ENCODE peak calls at places on chromosomes 4 and X, in five cellular contexts. One of them, this sample, is unnamed.

GRCh38 chr4:102439835-102440234 is 61.3 kb upstream of the NFKB1 start:
- DNase-seq in T1000: no peak
- DNase-seq in progenitor cell of endocrine pancreas: no peak
- DNase-seq in WTC11: no peak
- DNase-seq in NCI-H1092 treated with DMSO at 0.1 percent for 48 hours: no peak
- DNase-seq in this sample: no peak

GRCh38 chr4:119690871-119691270 is 62.3 kb upstream of the PDE5A start:
- DNase-seq in progenitor cell of endocrine pancreas: no peak
- DNase-seq in NCI-H1092 treated with DMSO at 0.1 percent for 48 hours: no peak
- DNase-seq in WTC11: no peak
- DNase-seq in T1000: no peak
- DNase-seq in this sample: no peak

GRCh38 chrX:147069926-147070325 is 255.4 kb upstream of the CXorf51A start:
- DNase-seq in WTC11: no peak
- DNase-seq in progenitor cell of endocrine pancreas: no peak
- DNase-seq in T1000: no peak
- DNase-seq in NCI-H1092 treated with DMSO at 0.1 percent for 48 hours: no peak
- DNase-seq in this sample: no peak

GRCh38 chr4:30950737-30951136 is 230.6 kb downstream of the PCDH7 start:
- DNase-seq in NCI-H1092 treated with DMSO at 0.1 percent for 48 hours: no peak
- DNase-seq in T1000: peak; percentile 62
- DNase-seq in WTC11: no peak
- DNase-seq in progenitor cell of endocrine pancreas: no peak
- DNase-seq in this sample: no peak

GRCh38 chr4:3320361-3321023 is 27.7 kb downstream of the RGS12 start:
- DNase-seq in T1000: no peak
- DNase-seq in WTC11: no peak
- DNase-seq in progenitor cell of endocrine pancreas: no peak
- DNase-seq in NCI-H1092 treated with DMSO at 0.1 percent for 48 hours: no peak
- DNase-seq in this sample: no peak

GRCh38 chrX:43469391-43470054 is 186.6 kb upstream of the MAOA start:
- DNase-seq in NCI-H1092 treated with DMSO at 0.1 percent for 48 hours: no peak
- DNase-seq in progenitor cell of endocrine pancreas: no peak
- DNase-seq in T1000: no peak
- DNase-seq in WTC11: no peak
- DNase-seq in this sample: no peak

GRCh38 chrX:26871967-26872366 is 591.2 kb downstream of the PPP4R3C start:
- DNase-seq in WTC11: no peak
- DNase-seq in progenitor cell of endocrine pancreas: no peak
- DNase-seq in NCI-H1092 treated with DMSO at 0.1 percent for 48 hours: no peak
- DNase-seq in T1000: no peak
- DNase-seq in this sample: no peak

GRCh38 chr4:77169496-77169895 is 12.5 kb downstream of the CCNG2 start:
- DNase-seq in progenitor cell of endocrine pancreas: no peak
- DNase-seq in WTC11: no peak
- DNase-seq in NCI-H1092 treated with DMSO at 0.1 percent for 48 hours: no peak
- DNase-seq in T1000: no peak
- DNase-seq in this sample: no peak

GRCh38 chr4:128606173-128606572 is 203.3 kb upstream of the JADE1 start:
- DNase-seq in NCI-H1092 treated with DMSO at 0.1 percent for 48 hours: no peak
- DNase-seq in T1000: peak; percentile 9
- DNase-seq in WTC11: no peak
- DNase-seq in progenitor cell of endocrine pancreas: no peak
- DNase-seq in this sample: no peak

GRCh38 chrX:24682739-24683432 is 10.8 kb upstream of the POLA1 start:
- DNase-seq in T1000: no peak
- DNase-seq in WTC11: no peak
- DNase-seq in NCI-H1092 treated with DMSO at 0.1 percent for 48 hours: no peak
- DNase-seq in progenitor cell of endocrine pancreas: no peak
- DNase-seq in this sample: no peak

GRCh38 chr4:7658297-7659204 is 223.8 kb upstream of the PSAPL1 start:
- DNase-seq in WTC11: no peak
- DNase-seq in T1000: peak; percentile 30
- DNase-seq in NCI-H1092 treated with DMSO at 0.1 percent for 48 hours: peak; percentile 50
- DNase-seq in progenitor cell of endocrine pancreas: no peak
- DNase-seq in this sample: no peak

GRCh38 chrX:141443922-141444321 is 140.6 kb downstream of the SPANXA1 start:
- DNase-seq in NCI-H1092 treated with DMSO at 0.1 percent for 48 hours: no peak
- DNase-seq in WTC11: no peak
- DNase-seq in progenitor cell of endocrine pancreas: no peak
- DNase-seq in T1000: no peak
- DNase-seq in this sample: no peak

GRCh38 chr4:6474053-6474568 is 1.7 kb upstream of the PPP2R2C start:
- DNase-seq in progenitor cell of endocrine pancreas: peak; percentile 9
- DNase-seq in T1000: no peak
- DNase-seq in WTC11: peak; percentile 54
- DNase-seq in NCI-H1092 treated with DMSO at 0.1 percent for 48 hours: peak; percentile 3
- DNase-seq in this sample: no peak

GRCh38 chr4:76699911-76700310 is 198.0 kb downstream of the SOWAHB start:
- DNase-seq in progenitor cell of endocrine pancreas: no peak
- DNase-seq in NCI-H1092 treated with DMSO at 0.1 percent for 48 hours: no peak
- DNase-seq in WTC11: no peak
- DNase-seq in T1000: no peak
- DNase-seq in this sample: no peak

GRCh38 chrX:129655547-129656248 is 942 bp upstream of the APLN start:
- DNase-seq in WTC11: peak; percentile 29
- DNase-seq in NCI-H1092 treated with DMSO at 0.1 percent for 48 hours: peak; percentile 25
- DNase-seq in progenitor cell of endocrine pancreas: no peak
- DNase-seq in T1000: no peak
- DNase-seq in this sample: no peak

GRCh38 chr4:7697821-7698220 is 241.8 kb downstream of the AFAP1 start:
- DNase-seq in progenitor cell of endocrine pancreas: no peak
- DNase-seq in WTC11: no peak
- DNase-seq in T1000: no peak
- DNase-seq in NCI-H1092 treated with DMSO at 0.1 percent for 48 hours: no peak
- DNase-seq in this sample: no peak

GRCh38 chrX:1851527-1851926 is 236.7 kb downstream of the ASMT start:
- DNase-seq in NCI-H1092 treated with DMSO at 0.1 percent for 48 hours: no peak
- DNase-seq in WTC11: no peak
- DNase-seq in T1000: no peak
- DNase-seq in progenitor cell of endocrine pancreas: no peak
- DNase-seq in this sample: no peak

GRCh38 chrX:17613979-17614572 is 123.2 kb upstream of the SCML1 start:
- DNase-seq in WTC11: no peak
- DNase-seq in progenitor cell of endocrine pancreas: no peak
- DNase-seq in T1000: no peak
- DNase-seq in NCI-H1092 treated with DMSO at 0.1 percent for 48 hours: peak; percentile 53
- DNase-seq in this sample: peak; percentile 36

GRCh38 chr4:141058739-141059507 is 74.3 kb downstream of the RNF150 start:
- DNase-seq in NCI-H1092 treated with DMSO at 0.1 percent for 48 hours: no peak
- DNase-seq in WTC11: no peak
- DNase-seq in T1000: no peak
- DNase-seq in progenitor cell of endocrine pancreas: no peak
- DNase-seq in this sample: no peak

GRCh38 chr4:3673716-3674478 is 92.3 kb upstream of the ADRA2C start:
- DNase-seq in T1000: no peak
- DNase-seq in WTC11: peak; percentile 3
- DNase-seq in NCI-H1092 treated with DMSO at 0.1 percent for 48 hours: no peak
- DNase-seq in progenitor cell of endocrine pancreas: no peak
- DNase-seq in this sample: no peak